ENCODE peak calls at places on chromosomes 11 and 22, in seven cellular contexts. Q is Peyer's patch; J is NCI-H1105 treated with DMSO at 0.1 percent for 48 hours; I is ELF-1; M is activated T-helper 1 cell treated with anti-CD3 and anti-CD28 coated beads, Interleukin-2, amount 50 U/mL, for 16 hours; C is nephron progenitor cell; S is B cell. X is an unnamed sample.
A peak's percentile ranks its signal among the peaks of the same experiment; 100 is the strongest.

GRCh38 chr22:32852346-32853251 is 51.1 kb downstream of the TIMP3 start:
- DNase-seq in Q (no peak), C (no peak), M (no peak), J (no peak), I (no peak), S (no peak), X (no peak)

GRCh38 chr11:124867700-124868099 is 2.5 kb downstream of the ROBO3 start:
- DNase-seq in Q (no peak), C (peak; percentile 44), I (peak; percentile 46), M (no peak), J (peak; percentile 72), S (peak; percentile 44), X (no peak)

GRCh38 chr22:16965560-16965959 is 42.5 kb downstream of the GAB4 start:
- DNase-seq in J (no peak), Q (no peak), I (no peak), S (no peak), M (no peak), C (no peak), X (no peak)

GRCh38 chr11:60995798-60996197 is 24.3 kb downstream of the CD6 start:
- DNase-seq in C (no peak), J (no peak), I (no peak), M (no peak), Q (no peak), S (no peak), X (no peak)

GRCh38 chr11:86291466-86292262 is 10.4 kb upstream of the HIKESHI start:
- DNase-seq in Q (peak; percentile 67), S (peak; percentile 70), J (peak; percentile 35), I (peak; percentile 31), M (peak; percentile 50), C (peak; percentile 63), X (peak; percentile 40)

GRCh38 chr11:61908730-61909622 is 8.4 kb downstream of the RAB3IL1 start:
- DNase-seq in S (no peak), C (peak; percentile 52), M (no peak), I (no peak), Q (peak; percentile 62), J (no peak), X (no peak)

GRCh38 chr11:116823031-116823843 is at the start of gene APOA4:
- DNase-seq in J (no peak), C (no peak), S (no peak), Q (peak; percentile 74), I (no peak), M (no peak), X (no peak)

GRCh38 chr22:21650280-21650679 is 8.2 kb downstream of the SDF2L1 start:
- DNase-seq in S (no peak), J (no peak), Q (no peak), I (no peak), M (no peak), C (no peak), X (no peak)

GRCh38 chr11:59615132-59615636 is 390 bp downstream of the OSBP start:
- DNase-seq in I (peak; percentile 50), Q (peak; percentile 85), C (no peak), J (peak; percentile 60), M (peak; percentile 56), S (peak; percentile 70), X (no peak)

GRCh38 chr11:28618426-28618825 is 510.2 kb downstream of the METTL15 start:
- DNase-seq in J (no peak), Q (no peak), I (no peak), S (no peak), M (no peak), C (no peak), X (no peak)

GRCh38 chr11:57546869-57547518 is 9.6 kb downstream of the SMTNL1 start:
- DNase-seq in J (no peak), M (no peak), S (no peak), I (peak; percentile 73), Q (no peak), C (peak; percentile 12), X (peak; percentile 44)

GRCh38 chr22:30202531-30203006 is 44.0 kb downstream of the LIF start:
- DNase-seq in M (no peak), I (peak; percentile 44), Q (no peak), S (no peak), C (no peak), J (no peak), X (no peak)

GRCh38 chr22:38176170-38176741 is 5.4 kb downstream of the PLA2G6 start:
- DNase-seq in Q (peak; percentile 70), S (peak; percentile 41), I (no peak), J (no peak), M (peak; percentile 10), C (no peak), X (peak; percentile 77)

GRCh38 chr11:67592880-67593624 is 9.4 kb downstream of the GSTP1 start:
- DNase-seq in Q (no peak), C (no peak), M (no peak), J (no peak), I (no peak), S (no peak), X (no peak)

X was measured in MV-4-11.